ENCODE peak calls at places on chromosome X, in four cellular contexts. One of them, this sample, is unnamed.

GRCh38 chrX:48531359-48531954 is 8.1 kb upstream of the TBC1D25 start:
- DNase-seq in NCI-H2029: no peak
- DNase-seq in nucleus accumbens: no peak
- DNase-seq in pulmonary artery endothelial cell: no peak
- DNase-seq in this sample: no peak

GRCh38 chrX:30060718-30061117 is 154.6 kb upstream of the MAGEB2 start:
- DNase-seq in NCI-H2029: no peak
- DNase-seq in nucleus accumbens: no peak
- DNase-seq in pulmonary artery endothelial cell: no peak
- DNase-seq in this sample: no peak

GRCh38 chrX:130171446-130172126 is at the start of gene RAB33A:
- DNase-seq in nucleus accumbens: peak
- DNase-seq in pulmonary artery endothelial cell: no peak
- DNase-seq in NCI-H2029: no peak
- DNase-seq in this sample: peak

GRCh38 chrX:10164879-10165278 is 8.1 kb downstream of the CLCN4 start:
- DNase-seq in nucleus accumbens: no peak
- DNase-seq in NCI-H2029: no peak
- DNase-seq in pulmonary artery endothelial cell: no peak
- DNase-seq in this sample: no peak

GRCh38 chrX:70134116-70134477 is 850 bp downstream of the IGBP1 start:
- DNase-seq in pulmonary artery endothelial cell: no peak
- DNase-seq in nucleus accumbens: no peak
- DNase-seq in NCI-H2029: peak
- DNase-seq in this sample: peak

GRCh38 chrX:151386838-151387459 is 10.1 kb upstream of the VMA21 start:
- DNase-seq in pulmonary artery endothelial cell: no peak
- DNase-seq in nucleus accumbens: no peak
- DNase-seq in NCI-H2029: no peak
- DNase-seq in this sample: no peak

GRCh38 chrX:38111196-38111595 is 104.8 kb downstream of the SYTL5 start:
- DNase-seq in NCI-H2029: no peak
- DNase-seq in pulmonary artery endothelial cell: no peak
- DNase-seq in nucleus accumbens: no peak
- DNase-seq in this sample: no peak

GRCh38 chrX:79290596-79290995 is 76.5 kb downstream of the ITM2A start:
- DNase-seq in pulmonary artery endothelial cell: no peak
- DNase-seq in nucleus accumbens: no peak
- DNase-seq in NCI-H2029: no peak
- DNase-seq in this sample: no peak

GRCh38 chrX:110944323-110944761 is 148.7 kb upstream of the CHRDL1 start:
- DNase-seq in NCI-H2029: no peak
- DNase-seq in pulmonary artery endothelial cell: no peak
- DNase-seq in nucleus accumbens: peak
- DNase-seq in this sample: peak

GRCh38 chrX:13220916-13221315 is 98.9 kb downstream of the ATXN3L start:
- DNase-seq in nucleus accumbens: no peak
- DNase-seq in NCI-H2029: no peak
- DNase-seq in pulmonary artery endothelial cell: no peak
- DNase-seq in this sample: no peak

GRCh38 chrX:1323315-1323714 is 13.3 kb upstream of the IL3RA start:
- DNase-seq in NCI-H2029: no peak
- DNase-seq in pulmonary artery endothelial cell: no peak
- DNase-seq in nucleus accumbens: no peak
- DNase-seq in this sample: peak

GRCh38 chrX:1592128-1592862 is 891 bp downstream of the AKAP17A start:
- DNase-seq in nucleus accumbens: no peak
- DNase-seq in NCI-H2029: no peak
- DNase-seq in pulmonary artery endothelial cell: no peak
- DNase-seq in this sample: no peak

GRCh38 chrX:17374619-17375360 is at the start of gene NHS:
- DNase-seq in nucleus accumbens: peak
- DNase-seq in NCI-H2029: no peak
- DNase-seq in pulmonary artery endothelial cell: no peak
- DNase-seq in this sample: peak

GRCh38 chrX:102599950-102600579 is 750 bp downstream of the ARMCX5 start:
- DNase-seq in NCI-H2029: no peak
- DNase-seq in nucleus accumbens: no peak
- DNase-seq in pulmonary artery endothelial cell: peak
- DNase-seq in this sample: no peak

GRCh38 chrX:65451663-65452062 is 82.9 kb downstream of the LAS1L start:
- DNase-seq in pulmonary artery endothelial cell: no peak
- DNase-seq in NCI-H2029: no peak
- DNase-seq in nucleus accumbens: no peak
- DNase-seq in this sample: peak

GRCh38 chrX:137432609-137433008 is 133.3 kb upstream of the ZIC3 start:
- DNase-seq in nucleus accumbens: no peak
- DNase-seq in pulmonary artery endothelial cell: no peak
- DNase-seq in NCI-H2029: peak
- DNase-seq in this sample: peak

GRCh38 chrX:40877869-40878268 is 142.5 kb upstream of the MED14 start:
- DNase-seq in nucleus accumbens: no peak
- DNase-seq in NCI-H2029: no peak
- DNase-seq in pulmonary artery endothelial cell: no peak
- DNase-seq in this sample: no peak

GRCh38 chrX:150506020-150506419 is 62.4 kb upstream of the MTM1 start:
- DNase-seq in pulmonary artery endothelial cell: no peak
- DNase-seq in nucleus accumbens: no peak
- DNase-seq in NCI-H2029: no peak
- DNase-seq in this sample: no peak